ENCODE peak calls at places on chromosomes 1 and 21, in six cellular contexts. Y, I, R, S, H and N are unnamed samples.

GRCh38 chr1:90716243-90716551 is 905 bp downstream of the BARHL2 start:
- DNase-seq in Y (no peak), S (no peak), R (no peak), I (no peak), H (no peak), N (peak)

GRCh38 chr1:151311589-151312331 is 15.5 kb downstream of the PI4KB start:
- DNase-seq in H (peak), Y (no peak), S (peak), R (no peak), I (peak), N (no peak)

GRCh38 chr1:110605901-110606783 is at the start of gene KCNA2:
- DNase-seq in S (no peak), H (peak), Y (peak), R (no peak), I (no peak), N (peak)

GRCh38 chr1:65528104-65528503 is 107.6 kb downstream of the LEPR start:
- DNase-seq in I (no peak), Y (no peak), R (no peak), S (no peak), H (no peak), N (no peak)

GRCh38 chr1:160494620-160495019 is 28.4 kb downstream of the SLAMF6 start:
- DNase-seq in R (peak), Y (no peak), S (no peak), H (no peak), I (no peak), N (no peak)

GRCh38 chr1:223834660-223835263 is 11.0 kb downstream of the TP53BP2 start:
- DNase-seq in Y (no peak), R (no peak), H (no peak), I (no peak), S (no peak), N (no peak)

GRCh38 chr1:147073062-147073432 is 99.2 kb downstream of the PRKAB2 start:
- DNase-seq in R (no peak), Y (no peak), H (no peak), S (no peak), I (no peak), N (no peak)

GRCh38 chr1:93629101-93630059 is 52.3 kb downstream of the BCAR3 start:
- DNase-seq in Y (no peak), H (no peak), I (no peak), R (peak), S (no peak), N (peak)

GRCh38 chr1:25245809-25246599 is 1.2 kb downstream of the RSRP1 start:
- DNase-seq in I (no peak), Y (no peak), H (no peak), S (no peak), R (peak), N (no peak)

GRCh38 chr1:180299486-180300246 is 69.6 kb downstream of the LHX4 start:
- DNase-seq in H (no peak), Y (no peak), S (no peak), R (no peak), I (no peak), N (no peak)

GRCh38 chr1:165407398-165407797 is 37.5 kb downstream of the RXRG start:
- DNase-seq in R (no peak), I (no peak), Y (no peak), H (no peak), S (no peak), N (no peak)

GRCh38 chr1:95974586-95974985 is 740.6 kb downstream of the RWDD3 start:
- DNase-seq in S (no peak), I (no peak), Y (no peak), R (no peak), H (no peak), N (no peak)

GRCh38 chr1:9400425-9401079 is 107.9 kb downstream of the SPSB1 start:
- DNase-seq in S (no peak), Y (no peak), R (peak), I (no peak), H (no peak), N (no peak)

GRCh38 chr1:220669005-220669404 is 21.2 kb upstream of the C1orf115 start:
- DNase-seq in Y (no peak), R (no peak), I (no peak), S (no peak), H (no peak), N (no peak)

GRCh38 chr1:239717097-239718051 is 331.0 kb downstream of the CHRM3 start:
- DNase-seq in S (no peak), H (no peak), Y (no peak), R (no peak), I (no peak), N (no peak)

GRCh38 chr1:235500971-235501540 is 3.2 kb downstream of the B3GALNT2 start:
- DNase-seq in H (no peak), R (peak), Y (no peak), I (no peak), S (no peak), N (no peak)

GRCh38 chr1:187045371-187045770 is 216.6 kb downstream of the PLA2G4A start:
- DNase-seq in R (no peak), S (no peak), Y (no peak), I (no peak), H (no peak), N (no peak)

GRCh38 chr1:205584732-205585131 is 47.1 kb downstream of the ELK4 start:
- DNase-seq in H (peak), S (no peak), I (no peak), R (no peak), Y (no peak), N (no peak)
- TF ChIP-seq CTCF in H (no peak), S (no peak), I (peak), R (peak), Y (peak), N (peak)

DNA sequence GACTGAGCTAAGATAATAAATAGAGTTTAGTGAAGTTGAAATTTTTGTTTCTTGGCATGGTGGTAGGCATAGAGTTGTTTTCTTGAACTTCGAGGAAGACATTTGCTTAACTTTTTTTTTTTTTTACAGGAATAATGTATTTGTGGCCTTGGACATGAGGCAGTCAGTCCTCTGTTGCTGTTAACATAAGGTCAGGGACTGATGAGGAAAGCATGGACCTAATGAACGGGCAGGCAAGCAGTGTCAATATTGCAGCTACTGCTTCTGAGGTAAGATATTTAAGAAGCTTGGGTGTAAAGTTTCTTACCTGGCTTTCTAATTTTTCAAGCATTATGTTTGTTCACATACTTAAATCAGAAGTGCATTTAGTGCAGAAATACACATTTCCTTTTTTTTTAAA is 51.5 kb downstream of the RALGPS2 start:
- DNase-seq in H (no peak), S (no peak), I (no peak), Y (no peak), R (no peak), N (no peak)
- TF ChIP-seq CTCF in H (no peak), S (no peak), I (no peak), Y (no peak), R (no peak), N (no peak)

DNA sequence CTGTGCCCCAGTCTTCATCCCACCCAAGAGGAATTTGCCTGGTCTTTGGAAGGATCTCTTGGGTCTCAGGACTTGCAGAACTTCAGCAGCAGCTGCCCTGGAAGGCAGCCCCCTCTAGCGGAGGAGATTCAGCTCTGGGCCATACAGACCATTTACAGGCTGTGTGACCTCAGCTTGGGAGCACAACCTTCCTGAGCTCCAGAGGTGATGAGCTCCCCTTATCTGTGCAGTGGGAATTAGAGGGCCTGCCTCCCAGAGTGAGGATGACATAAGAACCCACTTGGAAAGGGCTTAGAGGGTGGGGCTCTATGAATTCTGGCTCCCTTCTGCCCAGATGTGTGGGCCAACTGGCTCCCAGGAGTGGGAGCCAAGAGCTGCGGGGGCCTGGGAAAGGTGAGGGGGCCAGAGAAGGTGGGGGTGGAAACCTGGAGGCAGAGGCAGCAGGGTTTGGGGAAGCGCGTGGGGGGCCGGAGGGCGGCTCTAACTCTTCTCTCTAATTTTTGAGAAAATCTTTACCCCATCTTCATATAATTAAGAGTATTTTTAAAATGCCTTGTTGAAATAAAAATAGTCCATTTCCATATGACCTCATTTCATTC is 21.4 kb downstream of the EPHB2 start:
- DNase-seq in Y (no peak), H (no peak), R (no peak), S (no peak), I (no peak), N (peak)
- TF ChIP-seq CTCF in Y (peak), H (no peak), R (no peak), S (no peak), I (peak), N (no peak)

GRCh38 chr1:185934476-185935189 is 200.4 kb downstream of the HMCN1 start:
- DNase-seq in R (no peak), H (no peak), Y (no peak), S (no peak), I (peak), N (no peak)
- TF ChIP-seq CTCF in R (no peak), H (no peak), Y (no peak), S (no peak), I (no peak), N (no peak)

GRCh38 chr1:22828151-22828817 is 117.6 kb downstream of the EPHB2 start:
- DNase-seq in Y (no peak), R (no peak), I (no peak), S (no peak), H (no peak), N (no peak)

GRCh38 chr1:22831729-22832413 is 121.2 kb downstream of the EPHB2 start:
- DNase-seq in H (no peak), Y (no peak), I (peak), R (no peak), S (no peak), N (no peak)

GRCh38 chr1:22830747-22831340 is 120.2 kb downstream of the EPHB2 start:
- DNase-seq in I (no peak), S (no peak), Y (no peak), H (no peak), R (no peak), N (no peak)

GRCh38 chr1:22829001-22829989 is 118.7 kb downstream of the EPHB2 start:
- DNase-seq in R (no peak), I (no peak), H (no peak), S (no peak), Y (no peak), N (no peak)

GRCh38 chr1:22830131-22830566 is 119.5 kb downstream of the EPHB2 start:
- DNase-seq in S (no peak), R (no peak), I (no peak), H (no peak), Y (no peak), N (no peak)
- TF ChIP-seq CTCF in S (no peak), R (no peak), I (no peak), H (no peak), Y (no peak), N (no peak)

GRCh38 chr1:38071530-38072266 is 25.1 kb upstream of the POU3F1 start:
- DNase-seq in Y (no peak), S (no peak), R (peak), I (no peak), H (no peak), N (no peak)
- TF ChIP-seq CTCF in Y (peak), S (peak), R (peak), I (peak), H (no peak), N (no peak)

DNA sequence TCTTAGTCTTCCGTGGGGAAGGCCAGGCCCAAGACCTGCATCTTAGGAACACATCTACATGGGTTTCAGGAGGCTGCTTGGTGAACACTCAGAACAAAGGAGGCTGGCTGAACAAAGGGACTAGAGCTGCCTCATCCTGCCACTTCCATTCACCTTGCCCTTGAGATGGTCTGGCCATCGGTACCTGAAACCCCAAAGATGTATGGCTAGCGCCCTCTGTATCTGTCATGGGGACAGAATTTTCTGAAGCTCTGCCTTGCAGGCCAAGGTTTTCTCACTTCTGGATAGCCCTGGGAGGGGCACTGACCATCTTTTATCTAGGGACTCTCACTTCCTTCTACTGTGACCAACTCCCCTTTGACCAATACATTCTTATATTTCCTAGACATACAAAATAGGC is 55.4 kb upstream of the GRIK3 start:
- DNase-seq in R (no peak), I (no peak), S (no peak), H (no peak), Y (no peak), N (no peak)
- TF ChIP-seq CTCF in R (peak), I (no peak), S (no peak), H (no peak), Y (no peak), N (no peak)

GRCh38 chr1:225748479-225748878 is 29.1 kb upstream of the SRP9 start:
- DNase-seq in Y (no peak), S (no peak), H (no peak), R (no peak), I (no peak), N (no peak)

GRCh38 chr1:225744745-225745144 is 32.9 kb upstream of the SRP9 start:
- DNase-seq in R (no peak), I (no peak), S (no peak), H (no peak), Y (no peak), N (no peak)

GRCh38 chr1:225745231-225745630 is 32.4 kb upstream of the SRP9 start:
- DNase-seq in H (peak), R (no peak), Y (no peak), S (no peak), I (no peak), N (no peak)

GRCh38 chr1:225747566-225747965 is 30.1 kb upstream of the SRP9 start:
- DNase-seq in S (no peak), R (no peak), H (no peak), Y (no peak), I (no peak), N (no peak)

DNA sequence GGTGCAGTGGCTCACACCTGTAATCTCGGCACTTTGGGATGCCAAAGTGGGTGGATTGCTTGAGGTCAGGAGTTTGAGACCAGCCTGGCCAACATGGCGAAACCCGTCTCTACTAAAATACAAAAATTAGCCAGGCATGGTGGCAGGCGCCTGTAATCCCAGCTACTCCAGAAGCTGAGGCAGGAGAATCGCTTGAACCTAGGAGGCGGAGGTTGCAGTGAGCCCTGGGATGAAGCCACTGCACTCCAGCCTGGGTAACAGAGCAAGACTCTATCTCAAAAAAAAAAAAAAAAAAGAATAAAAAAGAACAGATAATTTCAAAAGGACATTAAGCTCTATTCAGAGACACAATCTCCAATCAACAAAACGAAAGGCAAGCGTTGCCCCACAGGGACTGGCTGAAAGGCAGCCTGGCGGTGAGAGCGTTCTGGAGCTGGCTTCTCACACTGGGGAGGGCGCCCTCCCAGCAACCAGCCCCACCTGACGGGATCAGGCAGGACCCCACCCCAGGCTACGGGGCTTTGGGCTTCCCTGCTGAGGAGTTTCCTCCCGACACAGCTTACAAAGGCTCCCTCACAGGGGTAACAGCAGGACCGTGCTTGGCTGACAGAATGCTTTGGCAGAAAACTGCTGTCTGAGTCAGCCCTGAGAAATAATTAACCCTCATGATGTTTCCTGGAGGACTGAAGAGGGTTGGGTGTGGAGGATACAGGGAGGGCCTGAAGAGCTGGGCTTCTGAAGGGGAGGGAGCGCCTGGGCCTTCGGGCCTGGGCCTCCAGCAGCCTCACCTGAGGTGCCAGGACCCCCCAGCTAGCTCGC is 31.1 kb upstream of the SRP9 start:
- DNase-seq in I (no peak), Y (peak), H (peak), R (no peak), S (peak), N (peak)
- TF ChIP-seq CTCF in I (peak), Y (peak), H (peak), R (no peak), S (peak), N (no peak)

GRCh38 chr21:17925000-17925610 is 105.9 kb upstream of the C21orf91 start:
- DNase-seq in I (no peak), H (no peak), R (peak), Y (peak), S (peak), N (peak)
- TF ChIP-seq CTCF in I (peak), H (peak), R (peak), Y (peak), S (peak), N (peak)

GRCh38 chr1:80050523-80050922 is 1044.0 kb upstream of the ADGRL4 start:
- DNase-seq in R (no peak), H (peak), I (no peak), Y (no peak), S (no peak), N (no peak)

GRCh38 chr1:80056179-80056578 is 1049.6 kb upstream of the ADGRL4 start:
- DNase-seq in I (no peak), R (no peak), H (no peak), Y (no peak), S (no peak), N (no peak)

GRCh38 chr1:80054129-80054528 is 1047.6 kb upstream of the ADGRL4 start:
- DNase-seq in S (no peak), R (no peak), H (peak), Y (no peak), I (peak), N (no peak)

GRCh38 chr1:80050085-80050484 is 1043.6 kb upstream of the ADGRL4 start:
- DNase-seq in H (no peak), S (no peak), I (no peak), R (no peak), Y (no peak), N (no peak)

DNA sequence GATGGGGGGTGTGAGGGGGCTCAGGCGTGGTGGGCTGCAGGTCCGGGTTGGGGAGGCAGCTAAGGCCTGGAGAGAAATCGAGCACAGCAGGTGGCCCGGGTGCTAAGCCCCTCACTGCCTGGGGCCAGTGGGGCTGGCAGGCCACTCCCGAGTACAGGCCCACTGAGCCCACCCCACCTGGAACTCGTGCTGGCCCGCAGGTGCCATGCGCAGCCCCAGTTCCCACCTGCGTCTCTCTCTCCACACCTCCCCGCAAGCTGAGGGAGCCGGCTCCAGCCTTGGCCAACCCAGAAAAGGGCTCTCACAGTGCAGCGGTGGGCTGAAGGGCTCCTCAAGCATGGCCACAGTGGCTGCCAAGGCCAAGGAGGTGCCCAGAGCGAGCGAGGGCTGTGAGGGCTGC is 1047.1 kb upstream of the ADGRL4 start:
- DNase-seq in I (no peak), R (no peak), S (no peak), Y (no peak), H (peak), N (no peak)
- TF ChIP-seq CTCF in I (no peak), R (no peak), S (no peak), Y (no peak), H (no peak), N (no peak)